ENCODE peak calls at places on chromosome 15, in ten cellular contexts. J is CD8-positive, alpha-beta T cell; Z is testis; G is left lung; B is fibroblast of the aortic adventitia; S is colonic mucosa; N is MM.1S; H is OCI-LY7; P is spleen; V is cardiac fibroblast. M is an unnamed sample.

GRCh38 chr15:87669846-87670245 is 586.7 kb downstream of the NTRK3 start:
- DNase-seq in P (no peak), G (no peak), B (no peak), Z (no peak), H (no peak), N (no peak), J (no peak), V (no peak), S (no peak), M (no peak)

GRCh38 chr15:88982304-88982945 is 69.2 kb upstream of the MFGE8 start:
- DNase-seq in B (peak), S (no peak), J (no peak), H (peak), P (no peak), N (peak), V (peak), Z (peak), G (no peak), M (peak)

GRCh38 chr15:58043192-58043903 is 22.2 kb downstream of the ALDH1A2 start:
- DNase-seq in G (no peak), S (peak), J (peak), V (peak), P (no peak), H (peak), N (peak), Z (peak), B (peak), M (peak)

GRCh38 chr15:34896183-34896582 is 73.4 kb downstream of the AQR start:
- DNase-seq in J (no peak), P (no peak), B (no peak), Z (no peak), V (no peak), G (no peak), H (no peak), N (no peak), S (no peak), M (no peak)

GRCh38 chr15:44656913-44657312 is 6.5 kb downstream of the SPG11 start:
- DNase-seq in G (no peak), H (no peak), Z (no peak), N (no peak), B (no peak), J (no peak), V (no peak), S (no peak), P (no peak), M (no peak)

GRCh38 chr15:72507402-72507801 is 33.3 kb downstream of the ARIH1 start:
- DNase-seq in G (no peak), B (no peak), Z (no peak), H (no peak), P (no peak), S (no peak), V (no peak), J (no peak), N (no peak), M (no peak)

GRCh38 chr15:45534821-45535220 is 12.3 kb upstream of the SLC30A4 start:
- DNase-seq in P (no peak), B (no peak), J (no peak), N (no peak), S (no peak), V (no peak), H (no peak), Z (no peak), G (no peak), M (no peak)

GRCh38 chr15:48090666-48091065 is 30.1 kb upstream of the SLC24A5 start:
- DNase-seq in N (no peak), J (no peak), Z (no peak), H (no peak), V (no peak), G (no peak), B (no peak), S (no peak), P (no peak), M (no peak)

GRCh38 chr15:89802231-89802928 is 12.3 kb downstream of the ANPEP start:
- DNase-seq in S (no peak), N (no peak), J (no peak), V (no peak), H (no peak), Z (no peak), P (peak), B (no peak), G (no peak), M (no peak)

GRCh38 chr15:41511331-41512077 is 2.1 kb downstream of the LTK start:
- DNase-seq in G (no peak), H (no peak), Z (no peak), V (no peak), B (no peak), N (no peak), J (no peak), P (no peak), S (peak), M (no peak)

GRCh38 chr15:77386626-77387025 is 33.3 kb downstream of the PEAK1 start:
- DNase-seq in J (no peak), V (no peak), Z (no peak), G (no peak), S (no peak), N (no peak), P (no peak), H (no peak), B (no peak), M (no peak)

GRCh38 chr15:32746116-32746857 is 28.5 kb downstream of the GREM1 start:
- DNase-seq in N (no peak), Z (no peak), H (no peak), G (no peak), J (no peak), P (no peak), V (peak), B (peak), S (no peak), M (no peak)

GRCh38 chr15:75696303-75696657 is 16.4 kb downstream of the CSPG4 start:
- DNase-seq in Z (no peak), P (no peak), N (no peak), V (no peak), B (no peak), G (no peak), H (no peak), J (no peak), S (no peak), M (no peak)

GRCh38 chr15:26772588-26773484 is at the start of gene GABRB3:
- DNase-seq in S (peak), G (peak), H (no peak), V (peak), P (no peak), Z (peak), B (no peak), J (no peak), N (no peak), M (peak)

GRCh38 chr15:40793216-40793989 is 13.5 kb upstream of the ZFYVE19 start:
- DNase-seq in G (peak), J (no peak), P (no peak), V (peak), Z (peak), N (no peak), H (no peak), S (peak), B (peak), M (peak)

GRCh38 chr15:96818861-96819260 is 488.4 kb downstream of the NR2F2 start:
- DNase-seq in Z (no peak), B (no peak), H (no peak), G (no peak), P (no peak), V (no peak), J (no peak), N (no peak), S (no peak), M (no peak)

GRCh38 chr15:95017950-95018349 is 786.6 kb downstream of the MCTP2 start:
- DNase-seq in B (no peak), G (peak), N (no peak), Z (peak), H (no peak), S (peak), V (peak), J (no peak), P (peak), M (peak)

GRCh38 chr15:27589260-27589659 is 509.9 kb downstream of the OCA2 start:
- DNase-seq in N (peak), Z (no peak), V (no peak), H (no peak), B (no peak), P (no peak), J (no peak), S (no peak), G (no peak), M (no peak)

GRCh38 chr15:25886498-25887140 is 23.5 kb upstream of the ATP10A start:
- DNase-seq in S (no peak), H (no peak), P (no peak), G (peak), N (no peak), V (no peak), J (no peak), Z (peak), B (peak), M (peak)

GRCh38 chr15:35690089-35690488 is 144.1 kb upstream of the DPH6 start:
- DNase-seq in V (no peak), Z (no peak), G (no peak), S (no peak), N (no peak), H (no peak), B (no peak), P (no peak), J (no peak), M (no peak)

GRCh38 chr15:93152951-93153350 is 63.9 kb upstream of the RGMA start:
- DNase-seq in V (peak), Z (peak), N (no peak), J (no peak), G (no peak), S (peak), H (no peak), B (peak), P (no peak), M (peak)

GRCh38 chr15:85865070-85865684 is 70.5 kb upstream of the KLHL25 start:
- DNase-seq in J (no peak), S (no peak), G (no peak), Z (peak), V (peak), P (no peak), H (peak), B (peak), N (peak), M (peak)

GRCh38 chr15:90002428-90002844 is 1.3 kb downstream of the ZNF710 start:
- DNase-seq in H (peak), S (no peak), B (peak), P (peak), N (peak), G (peak), V (peak), J (peak), Z (peak), M (peak)

GRCh38 chr15:58513681-58514336 is 82.0 kb downstream of the LIPC start:
- DNase-seq in S (no peak), N (no peak), Z (no peak), H (no peak), P (no peak), B (no peak), V (no peak), G (no peak), J (no peak), M (no peak)

GRCh38 chr15:101053261-101053660 is 134.1 kb downstream of the LRRK1 start:
- DNase-seq in J (no peak), V (no peak), S (peak), Z (peak), G (peak), B (no peak), N (no peak), H (no peak), P (peak), M (no peak)

GRCh38 chr15:31277335-31278055 is 49.1 kb upstream of the KLF13 start:
- DNase-seq in N (no peak), G (no peak), V (no peak), P (peak), B (no peak), Z (peak), S (no peak), J (peak), H (no peak), M (no peak)

GRCh38 chr15:70778258-70779076 is 15.1 kb upstream of the UACA start:
- DNase-seq in H (no peak), V (peak), N (no peak), B (peak), Z (no peak), J (no peak), S (no peak), G (no peak), P (no peak), M (peak)

GRCh38 chr15:43939070-43939469 is 112.3 kb downstream of the WDR76 start:
- DNase-seq in Z (no peak), G (no peak), P (no peak), B (peak), N (no peak), H (peak), J (no peak), S (peak), V (peak), M (peak)

GRCh38 chr15:90840954-90841353 is 27.4 kb upstream of the FURIN start:
- DNase-seq in V (no peak), N (no peak), S (no peak), G (no peak), B (no peak), H (no peak), Z (no peak), P (no peak), J (no peak), M (peak)

GRCh38 chr15:98874773-98875172 is 132.8 kb downstream of the PGPEP1L start:
- DNase-seq in V (no peak), H (no peak), G (no peak), S (no peak), J (no peak), B (no peak), N (peak), Z (peak), P (no peak), M (no peak)

GRCh38 chr15:98872777-98873176 is 134.8 kb downstream of the PGPEP1L start:
- DNase-seq in P (no peak), J (no peak), N (no peak), S (no peak), G (no peak), V (no peak), Z (no peak), H (no peak), B (no peak), M (no peak)

GRCh38 chr15:98875309-98875708 is 132.3 kb downstream of the PGPEP1L start:
- DNase-seq in Z (no peak), P (no peak), V (no peak), S (no peak), N (peak), B (peak), H (no peak), J (no peak), G (no peak), M (no peak)

GRCh38 chr15:98873441-98874218 is 134.0 kb downstream of the PGPEP1L start:
- DNase-seq in P (peak), J (no peak), Z (no peak), H (no peak), S (no peak), G (peak), V (peak), N (peak), B (peak), M (peak)

GRCh38 chr15:98874359-98874758 is 133.2 kb downstream of the PGPEP1L start:
- DNase-seq in S (no peak), G (no peak), Z (no peak), V (no peak), P (no peak), H (no peak), B (no peak), N (peak), J (no peak), M (no peak)
- H3K4me3 ChIP-seq in S (no peak), G (no peak), Z (no peak), V (no peak), P (no peak), H (no peak), B (no peak), N (peak), J (no peak), M (no peak)

DNA sequence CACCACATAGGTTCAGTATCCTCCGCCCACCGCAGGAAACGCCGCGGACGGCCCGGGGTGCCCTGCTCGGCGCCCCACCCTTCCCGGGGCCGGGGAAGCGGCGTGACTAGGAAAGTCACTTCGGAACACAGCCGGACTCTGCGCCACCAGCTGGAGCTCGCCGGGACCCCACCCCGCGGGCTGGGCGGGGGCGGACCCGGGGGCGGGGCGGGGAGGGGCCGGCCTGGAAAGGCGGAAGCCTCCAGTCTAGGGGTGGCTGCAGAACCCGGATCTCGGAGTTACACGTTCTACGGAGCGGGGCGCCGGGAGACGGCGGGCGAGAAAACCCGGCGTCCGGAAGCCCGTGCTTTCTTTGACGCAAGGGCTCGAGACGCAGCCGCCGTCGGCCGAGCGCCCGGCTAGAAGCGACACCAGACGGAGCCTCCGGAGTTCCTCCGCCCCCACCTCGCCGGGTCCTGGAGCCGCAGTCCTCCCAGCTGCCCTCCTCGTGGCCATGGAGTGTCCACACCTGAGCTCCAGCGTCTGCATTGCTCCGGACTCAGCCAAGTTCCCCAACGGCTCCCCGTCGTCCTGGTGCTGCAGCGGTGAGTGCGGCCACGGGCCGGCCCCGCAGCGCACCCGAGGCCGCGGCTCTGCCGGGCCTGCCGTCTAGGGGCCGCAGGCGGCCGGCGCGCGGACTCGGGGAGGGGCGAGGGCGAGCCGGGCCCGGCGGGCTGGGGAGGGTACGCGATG is at the start of gene USP3:
- DNase-seq in J (peak), V (peak), B (peak), N (peak), S (peak), P (peak), G (peak), H (peak), Z (peak), M (peak)
- TF ChIP-seq CTCF in J (no peak), V (peak), B (peak), N (peak), S (no peak), P (no peak), G (peak), H (no peak), Z (no peak), M (no peak)

DNA sequence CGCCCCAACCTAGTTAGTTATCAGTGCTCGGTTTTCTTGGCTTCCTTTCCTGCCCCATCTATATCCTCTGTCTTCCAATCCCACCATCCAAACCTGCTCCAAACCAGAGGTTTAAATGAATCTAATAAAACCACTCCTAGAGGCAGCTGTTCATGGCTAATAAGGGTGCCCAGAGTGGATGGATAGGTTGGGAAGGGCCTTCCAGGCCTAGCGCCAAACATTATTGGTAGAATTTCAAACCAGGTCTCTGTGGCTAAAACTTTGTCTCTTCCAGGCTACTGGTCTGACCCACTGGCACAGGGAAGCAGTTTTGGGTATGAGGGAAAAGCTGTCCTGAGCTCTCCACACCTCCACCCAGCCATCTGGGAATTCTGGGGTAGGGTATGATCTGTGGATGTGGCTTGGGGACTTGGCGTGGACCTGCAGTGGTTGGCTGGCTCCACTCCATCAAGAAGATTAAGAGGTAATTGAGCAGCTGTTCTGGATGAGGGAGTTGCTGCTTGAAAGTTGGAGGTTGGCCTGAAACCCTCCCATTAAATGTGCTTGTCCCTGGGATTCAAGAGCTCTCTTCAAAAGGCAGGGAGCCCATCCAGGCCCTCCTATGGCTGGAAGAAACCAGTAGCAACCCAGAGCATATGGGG is 29.3 kb upstream of the INSYN1 start:
- DNase-seq in H (no peak), B (peak), V (no peak), J (no peak), G (no peak), Z (no peak), P (no peak), S (no peak), N (no peak), M (no peak)
- H3K4me3 ChIP-seq in H (no peak), B (no peak), V (no peak), J (no peak), G (no peak), Z (no peak), P (no peak), S (no peak), N (no peak), M (no peak)

DNA sequence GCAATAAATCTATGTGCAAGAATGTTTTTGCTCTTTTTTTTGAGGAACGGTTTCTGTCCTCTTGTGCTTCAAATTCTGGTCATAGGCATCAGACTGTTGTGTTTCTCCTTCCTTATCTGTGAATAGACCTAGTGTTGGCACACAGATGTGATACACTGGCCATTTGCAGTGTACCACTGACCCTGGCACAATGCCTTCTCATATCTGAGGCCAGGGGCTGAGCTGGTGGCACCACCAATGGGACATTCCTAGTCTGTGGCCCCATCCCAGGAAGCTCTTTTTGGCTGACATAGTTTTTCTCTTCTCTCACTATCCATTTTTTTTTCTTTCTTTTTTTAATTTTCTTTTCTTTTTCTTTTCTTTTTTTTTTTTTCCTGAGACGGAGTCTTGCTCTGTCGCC is 40.4 kb downstream of the SH3GL3 start:
- DNase-seq in J (no peak), B (no peak), N (no peak), H (no peak), P (no peak), G (no peak), S (no peak), Z (no peak), V (no peak), M (no peak)
- TF ChIP-seq CTCF in J (no peak), B (no peak), N (no peak), H (no peak), P (no peak), G (no peak), S (no peak), Z (no peak), V (no peak), M (no peak)

DNA sequence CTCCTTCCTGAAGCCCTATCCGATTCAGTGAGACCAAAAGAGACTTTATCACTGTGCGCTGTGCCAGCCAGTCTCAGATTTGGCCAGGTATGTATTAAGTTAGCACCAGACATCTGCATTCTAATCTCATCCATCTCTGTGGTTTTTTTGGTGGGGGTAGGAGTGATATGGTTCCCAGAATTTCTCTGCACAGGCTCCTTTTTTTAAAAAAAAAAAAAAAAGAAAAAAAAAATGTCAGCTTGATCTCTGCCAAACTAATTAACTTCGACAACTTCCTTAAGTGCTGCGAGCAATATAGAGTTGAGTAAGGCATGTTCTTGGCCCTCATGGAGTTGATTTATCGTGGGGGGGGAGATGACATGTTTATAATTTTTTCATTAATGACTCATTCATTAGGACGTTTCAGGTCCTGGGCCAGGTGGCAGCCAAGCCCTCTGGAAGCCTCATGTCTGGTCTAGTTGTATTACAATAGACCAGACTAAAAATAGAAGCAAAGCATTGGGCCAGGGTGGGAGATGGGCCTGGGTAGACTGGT is 12.9 kb downstream of the SLCO3A1 start:
- DNase-seq in H (no peak), J (no peak), G (no peak), V (no peak), Z (no peak), P (no peak), S (no peak), B (peak), N (no peak), M (peak)
- H3K4me3 ChIP-seq in H (no peak), J (no peak), G (no peak), V (no peak), Z (no peak), P (no peak), S (no peak), B (peak), N (no peak), M (no peak)